ENCODE peak calls at places on chromosomes 5 and 9, in six cellular contexts. O, W, F, I, B and X are unnamed samples.

GRCh38 chr5:79480991-79481390 is 32.9 kb downstream of the HOMER1 start:
- DNase-seq in B (no peak), W (no peak), F (no peak), I (no peak), O (no peak), X (no peak)

GRCh38 chr5:120388016-120388781 is 75.9 kb upstream of the PRR16 start:
- DNase-seq in W (peak; percentile 89), O (peak; percentile 59), F (no peak), I (no peak), B (no peak), X (peak; percentile 94)

GRCh38 chr5:112614986-112615385 is 122.7 kb upstream of the APC start:
- DNase-seq in W (no peak), B (no peak), F (no peak), O (no peak), I (no peak), X (no peak)

GRCh38 chr9:126283799-126284465 is 42.7 kb upstream of the MVB12B start:
- DNase-seq in F (no peak), I (no peak), B (no peak), W (no peak), O (no peak), X (no peak)

GRCh38 chr5:105677291-105677690 is 1993.4 kb downstream of the EFNA5 start:
- DNase-seq in I (no peak), B (no peak), W (no peak), O (no peak), F (no peak), X (no peak)

GRCh38 chr9:112447283-112447761 is 39.3 kb upstream of the KIAA1958 start:
- DNase-seq in B (no peak), I (no peak), W (no peak), F (no peak), O (no peak), X (peak; percentile 8)

GRCh38 chr5:175654807-175655206 is 3.1 kb upstream of the HRH2 start:
- DNase-seq in F (no peak), I (no peak), B (no peak), W (peak; percentile 95), O (no peak), X (no peak)

GRCh38 chr5:179619776-179620175 is 3.7 kb downstream of the HNRNPH1 start:
- DNase-seq in I (no peak), W (no peak), F (no peak), B (no peak), O (no peak), X (no peak)

GRCh38 chr9:34686732-34687131 is 4.3 kb downstream of the CCL19 start:
- DNase-seq in F (no peak), B (no peak), W (no peak), I (no peak), O (no peak), X (no peak)

GRCh38 chr5:139140631-139141071 is 57.5 kb downstream of the SIL1 start:
- DNase-seq in F (no peak), B (no peak), I (no peak), W (peak; percentile 32), O (no peak), X (peak; percentile 18)

GRCh38 chr9:121744002-121744686 is 92.7 kb downstream of the DAB2IP start:
- DNase-seq in I (peak; percentile 68), W (peak; percentile 47), B (no peak), F (peak; percentile 41), O (peak; percentile 92), X (peak; percentile 57)

GRCh38 chr9:36802171-36802920 is 229.7 kb downstream of the MELK start:
- DNase-seq in O (no peak), B (no peak), W (peak; percentile 59), I (no peak), F (no peak), X (peak; percentile 55)

GRCh38 chr5:143758015-143758414 is 53.9 kb upstream of the HMHB1 start:
- DNase-seq in O (no peak), B (no peak), F (no peak), I (no peak), W (no peak), X (no peak)

GRCh38 chr9:127074561-127075548 is 47.6 kb downstream of the ANGPTL2 start:
- DNase-seq in O (no peak), I (no peak), W (no peak), B (peak; percentile 86), F (no peak), X (no peak)

GRCh38 chr9:75001719-75002421 is 26.2 kb downstream of the CARNMT1 start:
- DNase-seq in I (peak; percentile 51), W (peak; percentile 71), O (peak; percentile 86), F (no peak), B (peak; percentile 56), X (peak; percentile 76)

GRCh38 chr5:84274585-84275468 is 109.9 kb downstream of the EDIL3 start:
- DNase-seq in F (no peak), I (peak; percentile 28), W (peak; percentile 39), O (no peak), B (no peak), X (peak; percentile 8)

GRCh38 chr5:177595026-177595585 is 3.1 kb downstream of the TMED9 start:
- DNase-seq in F (no peak), W (no peak), I (no peak), B (no peak), O (no peak), X (no peak)

GRCh38 chr5:177378884-177379883 is 5.0 kb upstream of the SLC34A1 start:
- DNase-seq in O (no peak), W (peak; percentile 33), F (no peak), B (no peak), I (no peak), X (peak; percentile 83)

GRCh38 chr5:170470275-170470674 is 33.5 kb upstream of the KCNIP1 start:
- DNase-seq in F (no peak), B (no peak), I (no peak), W (no peak), O (no peak), X (no peak)

GRCh38 chr9:90659626-90660364 is 17.2 kb upstream of the DIRAS2 start:
- DNase-seq in F (no peak), W (peak; percentile 63), B (no peak), I (no peak), O (no peak), X (peak; percentile 51)

GRCh38 chr5:172793577-172794488 is 22.8 kb upstream of the DUSP1 start:
- DNase-seq in O (no peak), B (no peak), I (no peak), W (peak; percentile 58), F (no peak), X (peak; percentile 72)

GRCh38 chr9:105835721-105836120 is 141.4 kb downstream of the TMEM38B start:
- DNase-seq in F (no peak), O (no peak), W (no peak), I (no peak), B (peak; percentile 34), X (no peak)

GRCh38 chr5:133933169-133933509 is 35.3 kb downstream of the C5orf15 start:
- DNase-seq in F (no peak), O (no peak), B (no peak), W (no peak), I (no peak), X (no peak)